ENCODE peak calls at places on chromosome 18, in seven cellular contexts. R is left colon; Y is hippocampal formation; J is CD4-positive, alpha-beta memory T cell; V is posterior cingulate gyrus; I is KBM-7; S is D341Med. U is an unnamed sample.

GRCh38 chr18:50038448-50038847 is 156.5 kb downstream of the MYO5B start:
- DNase-seq in R (no peak), V (no peak), I (no peak), J (no peak), S (no peak), Y (no peak), U (no peak)

GRCh38 chr18:54950221-54950620 is 9.0 kb downstream of the CCDC68 start:
- DNase-seq in J (peak; percentile 26), S (no peak), R (no peak), I (no peak), V (no peak), Y (no peak), U (no peak)

GRCh38 chr18:23740105-23740830 is 51.0 kb downstream of the LAMA3 start:
- DNase-seq in Y (no peak), S (no peak), R (peak; percentile 39), V (no peak), I (peak; percentile 71), J (no peak), U (no peak)

GRCh38 chr18:48902023-48902855 is 48.5 kb downstream of the SMAD7 start:
- DNase-seq in I (peak; percentile 80), S (no peak), V (peak; percentile 67), J (no peak), R (peak; percentile 79), Y (peak; percentile 40), U (peak; percentile 56)

GRCh38 chr18:11095211-11095610 is 54.2 kb downstream of the PIEZO2 start:
- DNase-seq in R (no peak), J (no peak), V (no peak), I (no peak), S (no peak), Y (no peak), U (no peak)

GRCh38 chr18:75029456-75029855 is 179.5 kb downstream of the PTGR3 start:
- DNase-seq in R (no peak), J (peak; percentile 6), V (no peak), Y (no peak), S (no peak), I (no peak), U (no peak)

GRCh38 chr18:518081-518480 is 17.6 kb upstream of the COLEC12 start:
- DNase-seq in S (no peak), V (no peak), I (no peak), R (no peak), Y (no peak), J (no peak), U (no peak)

GRCh38 chr18:61400714-61401113 is 67.5 kb downstream of the CDH20 start:
- DNase-seq in S (no peak), I (peak; percentile 1), Y (no peak), J (no peak), R (no peak), V (no peak), U (no peak)

GRCh38 chr18:9643549-9643948 is 29.2 kb upstream of the PPP4R1 start:
- DNase-seq in Y (no peak), V (no peak), R (no peak), S (no peak), J (no peak), I (no peak), U (peak; percentile 27)

GRCh38 chr18:58234359-58234741 is 190.3 kb downstream of the NEDD4L start:
- DNase-seq in V (no peak), S (no peak), I (no peak), J (no peak), R (no peak), Y (no peak), U (no peak)

GRCh38 chr18:35334183-35334582 is 10.0 kb downstream of the ZNF24 start:
- DNase-seq in V (no peak), J (no peak), S (no peak), I (no peak), R (no peak), Y (no peak), U (no peak)